ENCODE peak calls at places on chromosome X, in ten cellular contexts. S, J, H, N, K, F, E, G, Z and A are unnamed samples.

GRCh38 chrX:139815771-139816170 is 107.8 kb upstream of the MCF2 start:
- DNase-seq in S (no peak), J (no peak), H (no peak), N (no peak), K (no peak), F (no peak), E (no peak), G (no peak), Z (no peak), A (no peak)

GRCh38 chrX:2898861-2899512 is 30.2 kb downstream of the ARSD start:
- DNase-seq in S (no peak), J (peak), H (no peak), N (peak), K (peak), F (no peak), E (no peak), G (peak), Z (no peak), A (no peak)

GRCh38 chrX:107213477-107213876 is 7.1 kb downstream of the DNAAF6 start:
- DNase-seq in S (no peak), J (no peak), H (no peak), N (no peak), K (no peak), F (no peak), E (no peak), G (no peak), Z (no peak), A (no peak)

GRCh38 chrX:22952011-22952410 is 47.7 kb upstream of the DDX53 start:
- DNase-seq in S (no peak), J (no peak), H (no peak), N (no peak), K (no peak), F (no peak), E (no peak), G (peak), Z (no peak), A (no peak)

GRCh38 chrX:132292753-132293152 is 73.5 kb upstream of the RAP2C start:
- DNase-seq in S (no peak), J (peak), H (peak), N (peak), K (no peak), F (peak), E (no peak), G (peak), Z (peak), A (no peak)

GRCh38 chrX:110836982-110837381 is 41.4 kb upstream of the CHRDL1 start:
- DNase-seq in S (no peak), J (no peak), H (peak), N (no peak), K (no peak), F (no peak), E (no peak), G (no peak), Z (peak), A (no peak)

GRCh38 chrX:124203311-124203710 is 129.1 kb upstream of the TEX13D start:
- DNase-seq in S (no peak), J (no peak), H (no peak), N (no peak), K (no peak), F (no peak), E (no peak), G (no peak), Z (no peak), A (no peak)

GRCh38 chrX:118971552-118971951 is 2.9 kb upstream of the LONRF3 start:
- DNase-seq in S (no peak), J (no peak), H (no peak), N (no peak), K (no peak), F (no peak), E (no peak), G (no peak), Z (no peak), A (no peak)

GRCh38 chrX:23333842-23334535 is 660 bp upstream of the PTCHD1 start:
- DNase-seq in S (peak), J (no peak), H (peak), N (peak), K (no peak), F (no peak), E (no peak), G (peak), Z (peak), A (no peak)

GRCh38 chrX:123878177-123878576 is 18.3 kb downstream of the XIAP start:
- DNase-seq in S (no peak), J (no peak), H (no peak), N (no peak), K (no peak), F (peak), E (no peak), G (no peak), Z (no peak), A (no peak)

GRCh38 chrX:13669246-13669689 is 16.3 kb downstream of the TCEANC start:
- DNase-seq in S (peak), J (peak), H (no peak), N (peak), K (peak), F (no peak), E (no peak), G (peak), Z (no peak), A (peak)

GRCh38 chrX:7570432-7571009 is 272.4 kb upstream of the VCX start:
- DNase-seq in S (no peak), J (no peak), H (no peak), N (no peak), K (no peak), F (no peak), E (no peak), G (no peak), Z (peak), A (no peak)

GRCh38 chrX:44282753-44283152 is 60.7 kb downstream of the EFHC2 start:
- DNase-seq in S (no peak), J (no peak), H (no peak), N (no peak), K (no peak), F (no peak), E (no peak), G (no peak), Z (no peak), A (no peak)

DNA sequence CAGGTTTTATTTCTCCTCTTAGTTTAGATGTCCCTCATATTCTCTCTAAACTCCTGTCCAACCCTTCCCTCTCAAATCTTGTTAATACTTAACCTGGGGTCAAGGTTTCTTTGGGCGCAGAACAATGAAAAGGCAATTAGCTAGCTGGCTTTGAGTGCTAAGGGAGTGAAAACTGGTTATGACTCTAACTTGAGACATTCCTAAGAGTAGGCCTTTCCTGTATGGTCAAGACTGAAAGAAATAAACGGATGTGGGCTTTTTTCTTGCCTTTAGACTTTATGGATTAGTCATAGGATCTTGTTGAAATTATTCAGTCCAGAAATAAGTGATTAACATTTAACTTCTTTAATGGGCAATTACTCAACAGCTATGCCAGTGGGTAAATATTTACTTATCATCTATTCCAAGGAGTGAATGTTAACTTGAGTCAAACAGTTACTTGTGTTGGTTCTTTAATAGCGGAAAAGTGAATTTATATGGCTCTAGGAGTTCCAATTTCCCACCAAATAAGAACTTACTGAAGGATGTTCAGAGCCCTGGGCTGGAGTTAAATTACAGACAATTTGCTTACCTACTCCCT is 141.7 kb upstream of the SCML1 start:
- DNase-seq in S (no peak), J (no peak), H (no peak), N (peak), K (no peak), F (no peak), E (no peak), G (no peak), Z (no peak), A (no peak)
- H3K27ac ChIP-seq in S (no peak), J (no peak), H (no peak), N (no peak), K (no peak), F (no peak), E (no peak), G (peak), Z (no peak), A (no peak)

DNA sequence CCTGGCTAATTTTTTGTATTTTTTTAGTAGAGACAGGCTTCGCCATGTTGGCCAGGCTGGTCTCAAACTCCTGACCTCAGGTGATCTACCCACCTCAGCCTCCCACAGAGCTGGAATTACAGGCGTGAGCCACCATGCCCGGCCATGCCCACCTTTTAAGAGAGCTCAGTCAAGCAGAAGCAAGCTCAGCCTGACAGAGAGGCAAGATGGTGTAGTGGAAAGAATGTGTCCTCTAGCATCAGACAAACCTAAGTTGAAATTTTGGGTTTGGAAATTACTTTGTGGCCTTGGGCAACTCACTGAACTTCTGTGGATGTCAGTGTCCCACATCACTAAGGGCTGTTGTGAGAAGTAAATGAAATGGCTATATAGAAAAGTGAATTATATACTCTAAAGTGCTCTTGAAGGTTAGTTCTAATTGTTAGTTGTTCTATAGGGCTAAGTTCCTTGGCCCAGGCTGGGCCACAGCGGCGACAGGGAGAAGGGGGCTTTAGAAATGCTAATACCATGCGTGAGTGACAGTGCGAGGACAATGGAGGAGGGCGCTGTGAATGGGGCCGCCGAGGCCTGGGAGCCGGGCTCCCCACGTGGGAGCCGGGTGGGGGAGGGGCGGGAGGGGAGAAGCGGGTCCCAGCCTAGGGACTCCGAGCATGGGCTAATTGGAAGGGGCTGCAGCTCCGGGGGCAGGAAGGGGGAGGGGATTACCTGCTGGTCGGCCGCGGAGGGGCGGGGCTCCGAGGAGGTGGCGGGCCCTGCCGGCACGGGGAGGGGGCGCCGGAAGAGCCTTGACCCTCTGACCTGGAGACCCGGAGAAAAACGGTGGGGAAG is 15.6 kb downstream of the PJA1 start:
- DNase-seq in S (no peak), J (no peak), H (no peak), N (no peak), K (no peak), F (no peak), E (peak), G (no peak), Z (peak), A (no peak)
- H3K27ac ChIP-seq in S (no peak), J (no peak), H (no peak), N (no peak), K (no peak), F (no peak), E (no peak), G (no peak), Z (peak), A (no peak)

GRCh38 chrX:151723156-151723760 is 7.4 kb downstream of the FATE1 start:
- DNase-seq in S (no peak), J (no peak), H (no peak), N (no peak), K (no peak), F (no peak), E (no peak), G (no peak), Z (no peak), A (no peak)
- H3K27ac ChIP-seq in S (no peak), J (no peak), H (no peak), N (no peak), K (no peak), F (no peak), E (no peak), G (no peak), Z (no peak), A (no peak)

DNA sequence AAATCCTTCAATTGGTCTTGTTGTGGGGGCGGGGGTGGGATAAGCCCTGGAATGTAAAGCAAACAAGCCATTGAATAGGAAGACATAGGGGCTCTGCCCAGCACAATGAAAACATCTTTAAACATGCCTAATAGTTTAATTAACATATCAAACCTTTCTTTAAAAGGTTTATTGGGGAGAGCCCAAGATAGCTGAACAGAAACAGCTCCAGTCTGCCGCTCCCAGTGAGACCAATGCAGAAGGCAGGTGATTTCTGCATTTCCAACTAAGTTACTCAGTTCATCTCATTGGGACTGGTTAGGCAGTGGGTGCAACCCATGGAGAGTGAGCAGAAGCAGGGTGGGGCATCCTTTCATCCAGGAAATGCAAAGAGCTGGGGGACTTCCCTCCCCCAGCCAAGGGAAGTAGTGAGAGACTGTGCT is 327.2 kb upstream of the CNKSR2 start:
- DNase-seq in S (no peak), J (no peak), H (no peak), N (no peak), K (no peak), F (no peak), E (no peak), G (no peak), Z (peak), A (no peak)
- H3K27ac ChIP-seq in S (no peak), J (no peak), H (no peak), N (no peak), K (no peak), F (no peak), E (no peak), G (no peak), Z (peak), A (no peak)

DNA sequence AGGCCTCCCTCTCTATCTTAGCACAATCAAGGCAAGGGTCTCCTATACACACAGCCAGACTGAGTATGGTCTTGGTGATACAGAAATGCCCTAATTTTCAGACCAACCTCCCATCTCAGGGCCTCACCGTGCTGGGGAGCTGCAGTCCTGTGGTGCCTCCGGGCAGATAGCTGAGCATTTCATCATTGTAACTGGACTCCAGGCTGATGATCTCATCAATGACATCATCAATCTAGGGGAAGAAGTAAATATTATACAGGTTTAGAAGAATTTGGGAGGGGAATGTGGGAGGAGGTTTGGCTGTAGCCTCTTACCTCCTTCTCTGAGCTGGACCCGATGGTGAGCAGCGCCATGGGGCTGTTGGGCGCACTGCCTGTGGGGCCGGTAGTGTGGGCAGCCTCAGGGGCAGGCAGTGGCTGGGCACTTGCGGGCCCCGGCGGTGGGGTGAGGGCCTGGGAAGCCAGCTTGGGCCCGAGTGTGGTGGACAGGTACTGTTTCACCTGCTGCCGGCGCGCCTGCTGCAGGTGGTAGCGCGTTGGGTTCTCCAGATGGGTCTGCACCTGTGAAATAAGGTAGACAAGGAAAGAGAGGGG is 5.2 kb downstream of the TFE3 start:
- DNase-seq in S (no peak), J (no peak), H (no peak), N (no peak), K (no peak), F (no peak), E (no peak), G (no peak), Z (no peak), A (no peak)
- H3K27ac ChIP-seq in S (no peak), J (no peak), H (no peak), N (no peak), K (no peak), F (no peak), E (no peak), G (peak), Z (no peak), A (no peak)